ENCODE peak calls at places on chromosomes 13 and 19, in five cellular contexts. One of them, this sample, is unnamed.

GRCh38 chr19:30692517-30692870 is 320.3 kb downstream of the ZNF536 start:
- DNase-seq in ELF-1: peak
- DNase-seq in C1 segment of cervical spinal cord: no peak
- DNase-seq in AG09319: no peak
- DNase-seq in pancreas: no peak
- DNase-seq in this sample: no peak

GRCh38 chr19:17107546-17108452 is 32.2 kb downstream of the MYO9B start:
- DNase-seq in ELF-1: peak
- DNase-seq in C1 segment of cervical spinal cord: peak
- DNase-seq in AG09319: peak
- DNase-seq in pancreas: peak
- DNase-seq in this sample: peak

GRCh38 chr13:30331331-30331771 is 24.0 kb upstream of the KATNAL1 start:
- DNase-seq in ELF-1: peak
- DNase-seq in C1 segment of cervical spinal cord: peak
- DNase-seq in AG09319: no peak
- DNase-seq in pancreas: no peak
- DNase-seq in this sample: no peak

GRCh38 chr19:19567391-19567790 is 29.3 kb downstream of the CILP2 start:
- DNase-seq in ELF-1: no peak
- DNase-seq in C1 segment of cervical spinal cord: no peak
- DNase-seq in AG09319: no peak
- DNase-seq in pancreas: no peak
- DNase-seq in this sample: no peak

GRCh38 chr13:113044431-113045114 is 61.0 kb upstream of the F7 start:
- DNase-seq in ELF-1: no peak
- DNase-seq in C1 segment of cervical spinal cord: peak
- DNase-seq in AG09319: no peak
- DNase-seq in pancreas: no peak
- DNase-seq in this sample: no peak

GRCh38 chr19:54952591-54953344 is 5.4 kb upstream of the NLRP7 start:
- DNase-seq in ELF-1: peak
- DNase-seq in C1 segment of cervical spinal cord: no peak
- DNase-seq in AG09319: no peak
- DNase-seq in pancreas: no peak
- DNase-seq in this sample: no peak

GRCh38 chr13:94617389-94618000 is 15.8 kb downstream of the GPR180 start:
- DNase-seq in ELF-1: no peak
- DNase-seq in C1 segment of cervical spinal cord: no peak
- DNase-seq in AG09319: no peak
- DNase-seq in pancreas: no peak
- DNase-seq in this sample: no peak

GRCh38 chr13:52837850-52838249 is 10.6 kb downstream of the PCDH8 start:
- DNase-seq in ELF-1: no peak
- DNase-seq in C1 segment of cervical spinal cord: no peak
- DNase-seq in AG09319: no peak
- DNase-seq in pancreas: no peak
- DNase-seq in this sample: no peak

GRCh38 chr13:111846396-111847174 is 220.4 kb upstream of the SOX1 start:
- DNase-seq in ELF-1: peak
- DNase-seq in C1 segment of cervical spinal cord: no peak
- DNase-seq in AG09319: no peak
- DNase-seq in pancreas: no peak
- DNase-seq in this sample: no peak

GRCh38 chr13:48265217-48265815 is 32.3 kb downstream of the ITM2B start:
- DNase-seq in ELF-1: no peak
- DNase-seq in C1 segment of cervical spinal cord: no peak
- DNase-seq in AG09319: no peak
- DNase-seq in pancreas: no peak
- DNase-seq in this sample: no peak

GRCh38 chr13:37995052-37995451 is 125.5 kb upstream of the TRPC4 start:
- DNase-seq in ELF-1: no peak
- DNase-seq in C1 segment of cervical spinal cord: no peak
- DNase-seq in AG09319: no peak
- DNase-seq in pancreas: no peak
- DNase-seq in this sample: no peak

GRCh38 chr13:91904005-91904404 is 505.6 kb downstream of the GPC5 start:
- DNase-seq in ELF-1: no peak
- DNase-seq in C1 segment of cervical spinal cord: no peak
- DNase-seq in AG09319: no peak
- DNase-seq in pancreas: no peak
- DNase-seq in this sample: no peak

GRCh38 chr13:99855516-99855915 is 116.1 kb downstream of the ZIC5 start:
- DNase-seq in ELF-1: no peak
- DNase-seq in C1 segment of cervical spinal cord: no peak
- DNase-seq in AG09319: no peak
- DNase-seq in pancreas: no peak
- DNase-seq in this sample: no peak

GRCh38 chr19:44954278-44954648 is 917 bp upstream of the CLPTM1 start:
- DNase-seq in ELF-1: no peak
- DNase-seq in C1 segment of cervical spinal cord: no peak
- DNase-seq in AG09319: no peak
- DNase-seq in pancreas: no peak
- DNase-seq in this sample: no peak

GRCh38 chr19:9953802-9954542 is 17.7 kb upstream of the OLFM2 start:
- DNase-seq in ELF-1: no peak
- DNase-seq in C1 segment of cervical spinal cord: peak
- DNase-seq in AG09319: no peak
- DNase-seq in pancreas: no peak
- DNase-seq in this sample: no peak

GRCh38 chr13:96540656-96541055 is 450.7 kb downstream of the HS6ST3 start:
- DNase-seq in ELF-1: no peak
- DNase-seq in C1 segment of cervical spinal cord: no peak
- DNase-seq in AG09319: no peak
- DNase-seq in pancreas: no peak
- DNase-seq in this sample: no peak

GRCh38 chr13:102138635-102139225 is 263.1 kb downstream of the FGF14 start:
- DNase-seq in ELF-1: no peak
- DNase-seq in C1 segment of cervical spinal cord: no peak
- DNase-seq in AG09319: no peak
- DNase-seq in pancreas: no peak
- DNase-seq in this sample: no peak

GRCh38 chr19:55082023-55082851 is 6.6 kb downstream of the EPS8L1 start:
- DNase-seq in ELF-1: peak
- DNase-seq in C1 segment of cervical spinal cord: no peak
- DNase-seq in AG09319: no peak
- DNase-seq in pancreas: no peak
- DNase-seq in this sample: no peak

GRCh38 chr19:8487137-8487851 is 15.1 kb downstream of the PRAM1 start:
- DNase-seq in ELF-1: no peak
- DNase-seq in C1 segment of cervical spinal cord: peak
- DNase-seq in AG09319: no peak
- DNase-seq in pancreas: no peak
- DNase-seq in this sample: peak

GRCh38 chr19:37095859-37096258 is 17.6 kb downstream of the ZNF420 start:
- DNase-seq in ELF-1: no peak
- DNase-seq in C1 segment of cervical spinal cord: no peak
- DNase-seq in AG09319: no peak
- DNase-seq in pancreas: no peak
- DNase-seq in this sample: no peak

GRCh38 chr13:100235311-100235901 is 146.5 kb downstream of the PCCA start:
- DNase-seq in ELF-1: no peak
- DNase-seq in C1 segment of cervical spinal cord: no peak
- DNase-seq in AG09319: peak
- DNase-seq in pancreas: no peak
- DNase-seq in this sample: no peak

GRCh38 chr13:96089749-96090239 is at the start of gene HS6ST3:
- DNase-seq in ELF-1: peak
- DNase-seq in C1 segment of cervical spinal cord: peak
- DNase-seq in AG09319: no peak
- DNase-seq in pancreas: peak
- DNase-seq in this sample: no peak

GRCh38 chr19:44753932-44754742 is 5.6 kb downstream of the BCL3 start:
- DNase-seq in ELF-1: peak
- DNase-seq in C1 segment of cervical spinal cord: peak
- DNase-seq in AG09319: peak
- DNase-seq in pancreas: peak
- DNase-seq in this sample: peak

GRCh38 chr19:47363758-47364529 is 14.8 kb downstream of the DHX34 start:
- DNase-seq in ELF-1: peak
- DNase-seq in C1 segment of cervical spinal cord: no peak
- DNase-seq in AG09319: no peak
- DNase-seq in pancreas: no peak
- DNase-seq in this sample: no peak

GRCh38 chr19:19562665-19563347 is 24.7 kb downstream of the CILP2 start:
- DNase-seq in ELF-1: no peak
- DNase-seq in C1 segment of cervical spinal cord: no peak
- DNase-seq in AG09319: no peak
- DNase-seq in pancreas: no peak
- DNase-seq in this sample: no peak